ENCODE peak calls at places on chromosome 4, in nine cellular contexts. Z is sigmoid colon, A is H1, J is transverse colon, K is stomach, E is SK-N-SH, R is esophagus muscularis mucosa, H is HepG2, U is K562. O is an unnamed sample.

GRCh38 chr4:77579406-77580076 is 26.1 kb upstream of the CXCL13 start:
- DNase-seq in U (no peak), R (no peak), E (no peak), Z (no peak), J (no peak), A (no peak), K (no peak), H (no peak), O (no peak)

GRCh38 chr4:88674565-88674964 is 23.1 kb downstream of the NAP1L5 start:
- DNase-seq in J (no peak), Z (no peak), A (no peak), U (no peak), H (no peak), E (no peak), K (no peak), R (no peak), O (no peak)

GRCh38 chr4:155179216-155179615 is 29.2 kb upstream of the NPY2R start:
- DNase-seq in E (no peak), U (no peak), H (no peak), K (no peak), Z (no peak), J (no peak), A (no peak), R (no peak), O (no peak)

GRCh38 chr4:103010827-103011226 is 8.7 kb downstream of the SLC9B1 start:
- DNase-seq in U (no peak), E (no peak), Z (no peak), J (no peak), R (no peak), K (no peak), A (no peak), H (no peak), O (no peak)

GRCh38 chr4:71587995-71588394 is 195.9 kb downstream of the GC start:
- DNase-seq in K (no peak), A (no peak), H (no peak), U (no peak), Z (no peak), E (no peak), J (no peak), R (no peak), O (no peak)

GRCh38 chr4:54912155-54912554 is 213.2 kb downstream of the KDR start:
- DNase-seq in A (no peak), Z (no peak), R (peak; percentile 68), K (no peak), J (no peak), U (no peak), H (no peak), E (no peak), O (no peak)

GRCh38 chr4:82989567-82990429 is 20.8 kb downstream of the LIN54 start:
- DNase-seq in J (no peak), H (peak; percentile 27), E (no peak), R (no peak), A (no peak), K (no peak), Z (no peak), U (no peak), O (no peak)

GRCh38 chr4:20882500-20882899 is 182.2 kb downstream of the PACRGL start:
- DNase-seq in A (no peak), R (no peak), Z (no peak), E (peak; percentile 14), J (no peak), U (no peak), K (no peak), H (no peak), O (no peak)

GRCh38 chr4:126937342-126937741 is 695.4 kb upstream of the INTU start:
- DNase-seq in E (no peak), R (no peak), K (no peak), A (no peak), H (no peak), J (no peak), Z (no peak), U (no peak), O (no peak)

GRCh38 chr4:56315041-56315440 is 72.2 kb downstream of the AASDH start:
- DNase-seq in J (no peak), A (no peak), U (no peak), Z (no peak), E (no peak), R (no peak), H (no peak), K (no peak), O (no peak)

GRCh38 chr4:81470456-81471327 is 1.0 kb downstream of the RASGEF1B start:
- DNase-seq in R (no peak), E (no peak), U (no peak), A (peak; percentile 55), H (no peak), J (peak; percentile 64), K (peak; percentile 47), Z (peak; percentile 79), O (peak; percentile 83)

GRCh38 chr4:76197971-76198410 is 15.6 kb downstream of the SCARB2 start:
- DNase-seq in J (peak; percentile 64), Z (peak; percentile 85), E (peak; percentile 58), R (peak; percentile 91), A (no peak), H (no peak), U (peak; percentile 25), K (no peak), O (no peak)

GRCh38 chr4:39446842-39447573 is 11.7 kb downstream of the RPL9 start:
- DNase-seq in R (no peak), U (no peak), J (peak; percentile 81), H (no peak), A (peak; percentile 80), Z (peak; percentile 87), E (no peak), K (peak; percentile 78), O (peak; percentile 86)

GRCh38 chr4:152359208-152360044 is 176.5 kb downstream of the FBXW7 start:
- DNase-seq in R (no peak), Z (no peak), K (no peak), H (no peak), U (no peak), A (no peak), E (no peak), J (no peak), O (no peak)

GRCh38 chr4:24856586-24856985 is 56.3 kb downstream of the CCDC149 start:
- DNase-seq in U (no peak), A (no peak), J (no peak), Z (no peak), K (no peak), R (no peak), E (peak; percentile 7), H (no peak), O (no peak)

DNA sequence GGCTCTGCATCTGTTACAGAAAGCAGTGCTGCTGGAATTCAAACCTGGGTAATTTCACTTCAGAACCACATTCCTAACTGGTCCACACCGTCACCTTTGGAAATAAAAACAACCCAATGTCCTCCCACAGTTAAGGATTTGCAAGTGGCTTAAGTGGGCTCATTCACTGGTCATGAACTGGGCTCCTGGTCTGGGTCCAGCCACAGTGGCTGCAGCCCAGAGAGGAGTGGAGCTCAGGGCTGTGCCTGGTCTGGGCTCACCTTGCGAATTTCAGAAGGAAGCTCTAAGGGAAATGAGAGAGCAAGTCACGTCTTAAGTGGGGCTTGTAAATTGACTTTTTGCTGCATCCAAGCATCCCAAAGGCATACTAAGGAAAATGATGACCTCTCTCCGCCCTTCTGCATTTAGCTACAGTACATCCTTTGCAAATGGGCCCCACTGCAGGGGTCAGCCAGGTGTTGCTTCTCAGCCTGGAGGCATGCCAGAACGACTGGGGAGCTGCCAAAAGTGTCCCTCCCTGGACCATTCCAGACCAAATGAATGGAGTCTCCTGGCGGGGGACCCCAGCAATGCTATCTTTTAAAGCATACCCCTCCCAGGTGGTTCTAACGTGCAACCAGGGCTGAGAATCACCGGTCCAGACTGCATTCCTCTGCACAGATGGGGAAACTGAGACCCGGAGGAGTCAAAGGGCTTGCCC is 25.6 kb upstream of the CRMP1 start:
- DNase-seq in A (no peak), H (no peak), Z (no peak), E (no peak), U (no peak), J (no peak), K (no peak), R (no peak), O (no peak)
- TF ChIP-seq POLR2AphosphoS5 in A (no peak), H (no peak), Z (no peak), E (no peak), U (no peak), J (no peak), K (no peak), R (no peak), O (no peak)

DNA sequence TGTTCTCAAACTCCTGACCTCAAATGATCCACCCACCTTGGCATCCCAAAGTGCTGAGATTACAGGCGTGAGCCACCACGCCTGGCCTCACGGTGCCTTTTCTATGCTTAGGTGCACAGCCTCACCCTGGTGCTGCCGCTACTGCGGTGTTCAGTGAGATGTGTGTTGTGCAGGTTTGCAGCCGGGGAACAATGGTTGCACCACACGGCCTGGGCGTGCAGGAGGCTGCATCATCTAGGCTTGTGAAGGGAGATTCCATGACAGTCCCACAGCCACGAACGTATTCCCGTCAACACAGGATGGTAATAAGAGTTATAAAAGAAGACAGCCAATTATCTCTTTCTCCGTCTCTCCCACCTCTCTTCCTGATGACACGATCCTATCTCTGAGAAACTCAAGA is 22.0 kb downstream of the CPLX1 start:
- DNase-seq in U (no peak), E (no peak), J (no peak), Z (no peak), H (no peak), A (no peak), K (no peak), R (no peak), O (peak; percentile 28)
- TF ChIP-seq EP300 in U (no peak), E (no peak), J (no peak), Z (no peak), H (no peak), A (no peak), K (no peak), R (no peak), O (no peak)

DNA sequence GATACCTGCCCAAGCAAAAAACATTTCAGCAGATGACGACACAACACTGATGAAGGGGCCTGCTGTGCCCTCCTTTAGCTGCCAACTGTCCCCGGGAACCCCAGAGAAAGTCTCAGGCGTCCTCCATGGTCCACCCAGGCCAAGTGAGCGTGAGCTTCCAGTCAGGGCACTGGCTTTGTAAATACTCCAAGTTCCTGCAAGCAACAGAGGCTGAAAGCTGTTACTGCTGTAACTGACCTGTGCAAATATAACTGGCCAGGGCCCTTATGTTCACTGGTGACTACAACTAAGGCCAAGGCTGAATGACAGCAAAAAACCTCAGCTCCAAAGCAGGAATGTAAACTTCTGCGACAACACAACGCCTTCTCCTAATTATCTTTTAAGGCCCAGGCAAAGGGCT is 8.2 kb downstream of the WDR1 start:
- DNase-seq in J (no peak), A (no peak), K (no peak), E (no peak), U (no peak), R (no peak), H (no peak), Z (no peak), O (no peak)
- TF ChIP-seq POLR2AphosphoS5 in J (no peak), A (no peak), K (no peak), E (no peak), U (no peak), R (peak; percentile 24), H (no peak), Z (no peak), O (no peak)

GRCh38 chr4:141768954-141769353 is 132.6 kb downstream of the IL15 start:
- DNase-seq in Z (no peak), U (no peak), K (no peak), A (no peak), H (no peak), R (no peak), E (no peak), J (no peak), O (no peak)
- TF ChIP-seq EP300 in Z (no peak), U (no peak), K (no peak), A (no peak), H (no peak), R (no peak), E (no peak), J (no peak), O (no peak)

O was measured in suprapubic skin.